ENCODE peak calls at places on chromosome 3, in nine cellular contexts. S is adrenal gland, G is GM06990, T is H4, P is T-helper 2 cell, R is H54, X is esophagus muscularis mucosa, B is small intestine, D is neural crest cell. V is an unnamed sample.

GRCh38 chr3:63818282-63819150 is 583 bp upstream of the C3orf49 start:
- DNase-seq in S (peak), G (peak), T (peak), P (no peak), R (peak), X (no peak), B (peak), D (peak), V (no peak)

GRCh38 chr3:139235192-139235591 is 108.6 kb upstream of the MRPS22 start:
- DNase-seq in S (no peak), G (no peak), T (no peak), P (no peak), R (no peak), X (no peak), B (no peak), D (no peak), V (no peak)

GRCh38 chr3:168127466-168127865 is 31.7 kb upstream of the GOLIM4 start:
- DNase-seq in S (no peak), G (no peak), T (no peak), P (no peak), R (no peak), X (no peak), B (no peak), D (no peak), V (no peak)

GRCh38 chr3:197354195-197355059 is 56.0 kb upstream of the DLG1 start:
- DNase-seq in S (no peak), G (no peak), T (no peak), P (no peak), R (no peak), X (no peak), B (no peak), D (peak), V (no peak)

GRCh38 chr3:74883690-74884089 is 269.2 kb upstream of the CNTN3 start:
- DNase-seq in S (no peak), G (no peak), T (peak), P (no peak), R (no peak), X (no peak), B (no peak), D (no peak), V (no peak)

GRCh38 chr3:170469151-170470062 is 50.7 kb downstream of the CLDN11 start:
- DNase-seq in S (no peak), G (no peak), T (peak), P (no peak), R (no peak), X (peak), B (peak), D (no peak), V (no peak)

GRCh38 chr3:59056706-59057105 is 6.9 kb upstream of the CFAP20DC start:
- DNase-seq in S (no peak), G (no peak), T (no peak), P (no peak), R (no peak), X (no peak), B (no peak), D (no peak), V (no peak)

GRCh38 chr3:73832426-73832825 is 207.7 kb upstream of the PDZRN3 start:
- DNase-seq in S (no peak), G (no peak), T (no peak), P (no peak), R (no peak), X (no peak), B (no peak), D (no peak), V (no peak)

GRCh38 chr3:189466004-189466403 is 165.2 kb upstream of the TP63 start:
- DNase-seq in S (no peak), G (no peak), T (no peak), P (no peak), R (no peak), X (no peak), B (no peak), D (no peak), V (no peak)

GRCh38 chr3:155688481-155688880 is 56.4 kb downstream of the PLCH1 start:
- DNase-seq in S (no peak), G (no peak), T (no peak), P (no peak), R (no peak), X (no peak), B (no peak), D (no peak), V (no peak)

GRCh38 chr3:50525987-50526386 is 22.6 kb upstream of the CACNA2D2 start:
- DNase-seq in S (peak), G (no peak), T (peak), P (no peak), R (peak), X (no peak), B (peak), D (no peak), V (peak)

GRCh38 chr3:150355581-150355980 is 52.5 kb upstream of the TSC22D2 start:
- DNase-seq in S (no peak), G (no peak), T (no peak), P (no peak), R (no peak), X (no peak), B (no peak), D (no peak), V (no peak)

GRCh38 chr3:150078983-150079739 is 108.5 kb upstream of the PFN2 start:
- DNase-seq in S (no peak), G (no peak), T (peak), P (no peak), R (peak), X (peak), B (no peak), D (no peak), V (peak)